ENCODE peak calls at places on chromosomes 11 and 22, in five cellular contexts. N is islet precursor cell, K is esophagus squamous epithelium, J is EL, U is HCT116. P is an unnamed sample.
A peak's percentile ranks its signal among the peaks of the same experiment; 100 is the strongest.

GRCh38 chr22:23419931-23420330 is 160.2 kb downstream of the IGLL1 start:
- DNase-seq in N (no peak), J (no peak), K (no peak), U (no peak), P (no peak)

GRCh38 chr11:132556316-132556715 is 976.0 kb downstream of the OPCML start:
- DNase-seq in N (no peak), J (no peak), U (no peak), K (no peak), P (no peak)

GRCh38 chr22:32700186-32700882 is 101.2 kb upstream of the TIMP3 start:
- DNase-seq in N (peak; percentile 76), K (no peak), J (peak; percentile 65), U (no peak), P (no peak)

GRCh38 chr22:47380692-47381091 is 618.2 kb downstream of the TBC1D22A start:
- DNase-seq in K (no peak), U (no peak), J (no peak), N (no peak), P (no peak)

GRCh38 chr22:34669001-34669400 is 397.0 kb upstream of the ISX start:
- DNase-seq in J (peak; percentile 25), K (no peak), N (no peak), U (no peak), P (no peak)

GRCh38 chr11:119533462-119533861 is 110.5 kb upstream of the THY1 start:
- DNase-seq in J (no peak), N (no peak), U (no peak), K (no peak), P (no peak)

GRCh38 chr22:48746789-48747425 is 1080.8 kb downstream of the BRD1 start:
- DNase-seq in N (peak; percentile 48), K (no peak), J (no peak), U (no peak), P (no peak)

GRCh38 chr11:65477271-65478029 is 21.4 kb upstream of the MALAT1 start:
- DNase-seq in N (peak; percentile 98), K (peak; percentile 78), J (peak; percentile 95), U (no peak), P (peak; percentile 81)

GRCh38 chr11:1192741-1193325 is 30.0 kb upstream of the MUC5B start:
- DNase-seq in K (no peak), N (peak; percentile 37), J (no peak), U (no peak), P (no peak)

GRCh38 chr11:93922830-93923229 is 72.4 kb upstream of the VSTM5 start:
- DNase-seq in N (no peak), K (no peak), U (no peak), J (no peak), P (no peak)

GRCh38 chr22:38566726-38567504 is 3.1 kb downstream of the DMC1 start:
- DNase-seq in U (no peak), J (no peak), K (no peak), N (no peak), P (no peak)

GRCh38 chr11:986270-986951 is 50.1 kb downstream of the MUC6 start:
- DNase-seq in K (no peak), N (peak; percentile 83), J (no peak), U (no peak), P (no peak)

GRCh38 chr11:19753451-19754041 is 40.9 kb downstream of the NAV2 start:
- DNase-seq in J (peak; percentile 78), U (no peak), N (no peak), K (no peak), P (no peak)

GRCh38 chr11:124977006-124977405 is 23.0 kb downstream of the CCDC15 start:
- DNase-seq in N (no peak), K (no peak), J (no peak), U (no peak), P (no peak)

GRCh38 chr11:132050081-132050480 is 679.7 kb downstream of the NTM start:
- DNase-seq in U (no peak), N (no peak), J (no peak), K (no peak), P (no peak)

GRCh38 chr11:1153951-1154487 is 3.7 kb upstream of the MUC5AC start:
- DNase-seq in N (peak; percentile 93), J (peak; percentile 99), K (no peak), U (peak; percentile 63), P (no peak)

GRCh38 chr11:123062892-123063395 is 1.0 kb upstream of the HSPA8 start:
- DNase-seq in J (no peak), K (no peak), N (no peak), U (no peak), P (no peak)

GRCh38 chr22:44991218-44991617 is 18.6 kb downstream of the PHF21B start:
- DNase-seq in J (no peak), K (no peak), N (no peak), U (no peak), P (no peak)

GRCh38 chr11:104122008-104122635 is 41.8 kb downstream of the PDGFD start:
- DNase-seq in J (no peak), N (no peak), K (no peak), U (no peak), P (no peak)

GRCh38 chr11:85740464-85741400 is 54.7 kb upstream of the CCDC89 start:
- DNase-seq in N (no peak), J (peak; percentile 48), U (no peak), K (no peak), P (no peak)

GRCh38 chr11:104531075-104531474 is 367.1 kb upstream of the PDGFD start:
- DNase-seq in U (no peak), K (no peak), J (no peak), N (no peak), P (no peak)

GRCh38 chr11:18151581-18151980 is 19.2 kb downstream of the MRGPRX3 start:
- DNase-seq in J (no peak), K (no peak), N (no peak), U (no peak), P (no peak)

GRCh38 chr22:30270841-30271240 is 4.2 kb upstream of the OSM start:
- DNase-seq in K (peak; percentile 44), N (no peak), J (peak; percentile 44), U (no peak), P (no peak)

GRCh38 chr22:39114157-39114511 is 17.1 kb downstream of the APOBEC3H start:
- DNase-seq in N (no peak), U (no peak), J (no peak), K (no peak), P (no peak)

GRCh38 chr11:116535954-116536353 is 236.8 kb downstream of the BUD13 start:
- DNase-seq in U (no peak), N (no peak), K (no peak), J (no peak), P (no peak)

GRCh38 chr22:46547179-46547882 is 9.9 kb upstream of the CELSR1 start:
- DNase-seq in K (no peak), J (peak; percentile 88), U (no peak), N (peak; percentile 90), P (no peak)

GRCh38 chr11:74650498-74650897 is 58.1 kb downstream of the POLD3 start:
- DNase-seq in K (no peak), U (no peak), J (peak; percentile 26), N (no peak), P (no peak)

GRCh38 chr11:65927904-65928397 is 8.7 kb downstream of the DRAP1 start:
- DNase-seq in K (no peak), N (no peak), J (no peak), U (no peak), P (peak; percentile 76)

GRCh38 chr11:113732092-113732491 is 26.0 kb upstream of the TMPRSS5 start:
- DNase-seq in K (no peak), U (no peak), J (no peak), N (no peak), P (no peak)

GRCh38 chr11:18739684-18740083 is 13.7 kb upstream of the IGSF22 start:
- DNase-seq in K (no peak), U (no peak), N (no peak), J (no peak), P (no peak)

GRCh38 chr11:28860898-28861297 is 752.7 kb downstream of the METTL15 start:
- DNase-seq in K (no peak), J (peak; percentile 60), U (peak; percentile 13), N (no peak), P (no peak)

GRCh38 chr11:83034673-83035014 is 37.1 kb downstream of the RAB30 start:
- DNase-seq in N (no peak), J (no peak), K (no peak), U (no peak), P (no peak)

GRCh38 chr22:16609548-16610261 is 17.1 kb upstream of the CCT8L2 start:
- DNase-seq in U (no peak), K (no peak), N (no peak), J (no peak), P (no peak)

GRCh38 chr11:76148941-76149613 is 57.2 kb downstream of the WNT11 start:
- DNase-seq in N (no peak), U (no peak), J (no peak), K (no peak), P (no peak)

GRCh38 chr11:61195710-61196109 is 7.6 kb upstream of the PGA3 start:
- DNase-seq in K (no peak), U (no peak), J (no peak), N (no peak), P (no peak)

GRCh38 chr11:3412837-3413236 is 33.9 kb upstream of the ZNF195 start:
- DNase-seq in K (no peak), N (no peak), U (no peak), J (no peak), P (no peak)

GRCh38 chr11:35617316-35617686 is 959 bp upstream of the FJX1 start:
- DNase-seq in J (no peak), K (no peak), U (no peak), N (no peak), P (no peak)

P was measured in T-cell.